ENCODE peak calls at places on chromosomes 16 and 17, in five cellular contexts. T is SK-N-SH, X is PC-9, U is K562, O is neural progenitor cell. Y is an unnamed sample.

GRCh38 chr16:19521471-19522368 is at the start of gene GDE1:
- DNase-seq in O (peak; percentile 98), T (peak; percentile 95), U (peak; percentile 98), X (peak; percentile 96), Y (peak; percentile 95)

GRCh38 chr17:48153711-48154642 is 46.4 kb downstream of the SNX11 start:
- DNase-seq in X (peak; percentile 27), U (peak; percentile 65), T (peak; percentile 62), O (peak; percentile 72), Y (peak; percentile 11)

GRCh38 chr17:70521821-70522256 is 352.5 kb downstream of the KCNJ2 start:
- DNase-seq in X (no peak), T (no peak), O (no peak), U (no peak), Y (no peak)

GRCh38 chr17:40695874-40696472 is 7.6 kb downstream of the KRT24 start:
- DNase-seq in T (no peak), O (no peak), U (no peak), X (no peak), Y (no peak)

GRCh38 chr16:83972256-83973008 is 4.4 kb downstream of the NECAB2 start:
- DNase-seq in U (no peak), T (no peak), O (no peak), X (no peak), Y (no peak)

GRCh38 chr16:30561212-30561816 is 3.1 kb upstream of the ZNF764 start:
- DNase-seq in T (no peak), O (peak; percentile 16), X (peak; percentile 53), U (no peak), Y (no peak)

GRCh38 chr17:56510554-56511342 is 82.8 kb upstream of the NOG start:
- DNase-seq in U (peak; percentile 7), X (no peak), T (no peak), O (no peak), Y (no peak)

GRCh38 chr17:80826955-80827645 is 164.5 kb upstream of the CHMP6 start:
- DNase-seq in U (no peak), T (peak; percentile 73), X (peak; percentile 84), O (peak; percentile 39), Y (no peak)

GRCh38 chr16:69924041-69924775 is 26.9 kb upstream of the CLEC18A start:
- DNase-seq in U (no peak), X (no peak), O (no peak), T (no peak), Y (no peak)

GRCh38 chr17:58541249-58541648 is 26.8 kb upstream of the MTMR4 start:
- DNase-seq in U (peak; percentile 30), O (peak; percentile 37), X (no peak), T (no peak), Y (no peak)

GRCh38 chr17:60128171-60128859 is 21.5 kb upstream of the CA4 start:
- DNase-seq in T (peak; percentile 14), O (no peak), X (no peak), U (no peak), Y (no peak)

GRCh38 chr16:83116274-83116892 is 489.6 kb downstream of the CDH13 start:
- DNase-seq in O (no peak), X (no peak), T (no peak), U (no peak), Y (no peak)

GRCh38 chr17:1908699-1909309 is 79.0 kb downstream of the RPA1 start:
- DNase-seq in U (peak; percentile 26), T (peak; percentile 91), O (peak; percentile 87), X (peak; percentile 70), Y (peak; percentile 44)

GRCh38 chr16:12898556-12898955 is 2.8 kb upstream of the SHISA9 start:
- DNase-seq in O (peak; percentile 67), U (no peak), X (no peak), T (no peak), Y (no peak)

GRCh38 chr17:45409659-45410076 is 23.0 kb downstream of the ARHGAP27 start:
- DNase-seq in T (no peak), U (no peak), O (no peak), X (no peak), Y (peak; percentile 49)

GRCh38 chr17:41329279-41329925 is 13.9 kb upstream of the KRTAP17-1 start:
- DNase-seq in T (peak; percentile 70), U (peak; percentile 38), X (peak; percentile 65), O (peak; percentile 68), Y (peak; percentile 30)

GRCh38 chr17:31144427-31144826 is 49.6 kb downstream of the NF1 start:
- DNase-seq in O (peak; percentile 50), X (no peak), U (no peak), T (no peak), Y (no peak)

GRCh38 chr16:10847166-10847565 is 28.6 kb upstream of the TVP23A start:
- DNase-seq in T (no peak), X (no peak), O (no peak), U (no peak), Y (no peak)

GRCh38 chr17:17507465-17508011 is 11.3 kb upstream of the RASD1 start:
- DNase-seq in O (no peak), U (no peak), T (no peak), X (no peak), Y (no peak)

GRCh38 chr17:16358394-16358793 is 5.1 kb upstream of the CENPV start:
- DNase-seq in O (no peak), T (no peak), U (no peak), X (no peak), Y (no peak)

GRCh38 chr17:7019839-7020519 is 2.9 kb upstream of the BCL6B start:
- DNase-seq in T (peak; percentile 90), X (peak; percentile 47), O (peak; percentile 69), U (no peak), Y (no peak)

DNA sequence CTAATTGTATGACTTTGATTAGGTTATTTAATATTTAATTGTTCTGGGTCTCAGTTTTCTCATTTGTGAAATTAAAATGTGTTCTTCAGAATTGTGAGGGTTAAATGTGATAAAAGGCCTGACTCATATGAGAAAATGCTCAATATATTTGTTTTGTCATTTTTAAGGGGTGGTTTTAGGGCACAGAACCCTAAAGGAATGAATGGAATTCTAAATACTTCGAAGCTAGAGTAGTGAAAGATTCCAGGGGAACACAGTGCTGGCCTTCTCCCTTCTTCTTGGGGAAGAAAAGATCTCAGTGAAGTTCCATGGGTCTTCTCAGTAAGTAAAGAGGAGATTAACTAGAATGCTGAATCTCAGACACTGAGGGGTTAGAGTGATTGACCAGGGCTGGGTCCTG is 3.9 kb upstream of the SMPD3 start:
- DNase-seq in X (no peak), U (no peak), T (no peak), O (no peak), Y (no peak)
- H3K4me2 ChIP-seq in X (peak overlapping the region; percentile 47), U (no peak overlapping the region), T (no peak overlapping the region), O (no peak overlapping the region), Y (no peak overlapping the region)

DNA sequence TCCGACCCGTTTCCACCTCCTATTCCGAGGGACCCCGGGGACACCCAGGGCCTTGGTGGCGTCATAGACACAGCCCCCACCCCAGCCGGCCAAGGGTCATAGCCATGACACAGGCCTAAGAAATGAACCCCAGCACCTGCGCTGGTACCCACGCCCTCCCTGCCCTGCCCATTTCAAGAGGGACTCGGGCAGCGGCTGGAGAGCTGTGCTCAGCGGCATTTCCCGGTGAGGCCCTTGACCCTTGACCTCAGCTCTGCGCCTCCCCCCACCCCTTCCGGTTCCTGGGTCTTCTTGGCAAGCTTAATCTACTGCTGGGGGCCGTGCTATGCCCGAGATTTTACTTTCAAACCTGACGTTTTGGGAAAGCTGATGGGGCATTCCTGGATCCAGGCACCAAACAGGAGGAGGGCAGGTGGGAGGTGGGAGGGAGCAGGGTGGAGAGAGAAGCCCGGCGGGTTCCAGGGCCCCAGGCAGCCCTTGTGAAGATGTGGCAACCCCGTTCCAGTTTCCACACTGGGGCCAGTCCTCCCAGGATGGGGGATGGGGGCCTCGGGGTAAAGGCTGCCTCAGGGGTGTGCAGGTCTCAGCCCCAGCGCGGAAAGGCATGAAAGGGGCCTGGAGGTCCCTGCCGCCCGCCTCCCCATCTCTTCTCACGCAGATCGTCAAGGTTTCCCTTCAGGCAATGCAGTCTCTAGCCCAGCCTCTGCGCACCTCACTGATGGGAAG is at the start of gene SLC22A31:
- DNase-seq in X (no peak), U (no peak), T (peak; percentile 36), O (peak; percentile 27), Y (no peak)
- H3K27me3 ChIP-seq in X (peaks cover 10% of the 10 kb centered on the region), U (peaks cover 15% of the 10 kb centered on the region), T (peaks cover 42% of the 10 kb centered on the region), O (peaks cover 85% of the 10 kb centered on the region), Y (no peaks in the 10 kb centered on the region)

GRCh38 chr16:2035431-2036199 is 8.9 kb downstream of the NHERF2 start:
- DNase-seq in O (peak; percentile 47), T (peak; percentile 66), U (no peak), X (peak; percentile 97), Y (no peak)
- H3K4me2 ChIP-seq in O (no peak overlapping the region), T (peak overlapping the region; percentile 83), U (no peak overlapping the region), X (no peak overlapping the region), Y (no peak overlapping the region)

GRCh38 chr17:12027658-12028057 is 7.0 kb downstream of the MAP2K4 start:
- DNase-seq in X (no peak), O (no peak), U (no peak), T (no peak), Y (no peak)
- H3K27me3 ChIP-seq in X (no peaks in the 10 kb centered on the region), O (no peaks in the 10 kb centered on the region), U (no peaks in the 10 kb centered on the region), T (no peaks in the 10 kb centered on the region), Y (no peaks in the 10 kb centered on the region)

DNA sequence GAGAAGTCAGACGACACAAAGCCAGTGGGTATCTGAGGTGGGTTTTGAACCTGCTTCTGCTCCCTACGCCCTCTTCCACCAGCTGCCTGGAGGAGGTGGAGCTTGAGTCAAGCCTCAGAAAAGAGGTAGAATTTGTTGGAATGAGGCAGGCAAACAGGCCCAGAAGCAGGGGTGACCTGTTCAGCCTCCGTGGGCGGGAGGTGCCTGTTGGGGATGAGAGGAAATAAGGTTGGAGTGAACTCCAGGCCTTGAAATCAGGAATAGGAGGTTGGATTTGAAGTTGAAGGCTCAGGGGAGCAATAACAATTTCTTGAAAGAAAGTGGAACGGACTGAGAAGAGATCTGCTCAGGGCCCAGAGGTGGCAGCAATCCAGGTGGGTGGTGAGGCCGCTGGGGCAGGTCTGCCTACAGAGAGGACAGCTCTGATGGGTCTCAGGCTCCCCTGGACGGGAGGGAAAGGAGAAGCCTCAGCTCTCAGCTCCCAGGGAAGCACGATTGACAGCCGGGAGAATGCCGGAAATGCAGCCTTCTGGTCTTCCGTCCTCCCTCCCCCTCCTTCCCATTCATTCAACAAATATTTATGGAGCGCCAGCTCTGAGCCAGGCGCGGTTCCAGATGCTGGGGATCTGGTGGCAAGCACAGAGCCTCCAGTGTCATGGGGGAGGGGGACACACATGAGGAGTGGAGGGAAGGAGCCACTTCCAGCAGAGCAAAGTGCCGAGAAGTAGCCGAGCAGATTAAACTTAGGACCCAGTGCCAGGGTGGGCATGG is 61.9 kb upstream of the CIBAR2 start:
- DNase-seq in T (peak; percentile 80), U (no peak), O (peak; percentile 51), X (peak; percentile 51), Y (no peak)
- H3K4me2 ChIP-seq in T (peak overlapping the region; percentile 93), U (peak overlapping the region; percentile 81), O (no peak overlapping the region), X (peak overlapping the region; percentile 70), Y (no peak overlapping the region)